ENCODE peak calls at places on chromosomes 2 and 18, in six cellular contexts. E, R, S, W, A and I are unnamed samples.

GRCh38 chr18:8998481-8999217 is 103.8 kb upstream of the NDUFV2 start:
- DNase-seq in E (no peak), R (peak; percentile 52), S (peak; percentile 57), W (peak; percentile 44), A (no peak), I (peak; percentile 50)

GRCh38 chr2:111523009-111523408 is 361.0 kb downstream of the ANAPC1 start:
- DNase-seq in E (no peak), R (no peak), S (no peak), W (no peak), A (no peak), I (peak; percentile 11)

GRCh38 chr2:172211507-172211906 is 108.8 kb upstream of the DLX2 start:
- DNase-seq in E (no peak), R (peak; percentile 71), S (peak; percentile 63), W (peak; percentile 43), A (no peak), I (peak; percentile 69)

GRCh38 chr2:97889156-97889555 is 106.6 kb downstream of the TMEM131 start:
- DNase-seq in E (no peak), R (no peak), S (no peak), W (no peak), A (no peak), I (no peak)

GRCh38 chr18:28584726-28585125 is 407.8 kb upstream of the CDH2 start:
- DNase-seq in E (no peak), R (peak; percentile 58), S (peak; percentile 92), W (peak; percentile 82), A (peak; percentile 18), I (peak; percentile 96)

GRCh38 chr2:179020156-179020750 is 29.7 kb downstream of the CCDC141 start:
- DNase-seq in E (no peak), R (peak; percentile 4), S (no peak), W (no peak), A (peak; percentile 51), I (peak; percentile 31)

GRCh38 chr2:181163139-181163538 is 182.7 kb downstream of the UBE2E3 start:
- DNase-seq in E (no peak), R (no peak), S (no peak), W (no peak), A (no peak), I (no peak)

GRCh38 chr18:55351980-55352714 is 235.8 kb downstream of the TCF4 start:
- DNase-seq in E (no peak), R (no peak), S (peak; percentile 41), W (no peak), A (no peak), I (no peak)

GRCh38 chr18:6566338-6566911 is 151.7 kb upstream of the L3MBTL4 start:
- DNase-seq in E (no peak), R (no peak), S (no peak), W (no peak), A (no peak), I (no peak)

GRCh38 chr2:181456660-181457120 is 496 bp upstream of the ITGA4 start:
- DNase-seq in E (peak; percentile 30), R (peak; percentile 66), S (peak; percentile 20), W (peak; percentile 21), A (no peak), I (peak; percentile 58)

GRCh38 chr2:202510911-202511310 is 123.9 kb upstream of the FAM117B start:
- DNase-seq in E (no peak), R (peak; percentile 54), S (peak; percentile 15), W (peak; percentile 66), A (no peak), I (peak; percentile 49)

GRCh38 chr2:195658541-195658890 is 1.5 kb downstream of the SLC39A10 start:
- DNase-seq in E (no peak), R (peak; percentile 85), S (peak; percentile 86), W (peak; percentile 70), A (no peak), I (peak; percentile 90)

GRCh38 chr2:238970553-238971081 is 122.7 kb downstream of the TWIST2 start:
- DNase-seq in E (peak; percentile 48), R (peak; percentile 84), S (peak; percentile 26), W (peak; percentile 49), A (peak; percentile 33), I (peak; percentile 67)

GRCh38 chr2:207770602-207771404 is 1.1 kb upstream of the FZD5 start:
- DNase-seq in E (peak; percentile 31), R (peak; percentile 41), S (no peak), W (peak; percentile 40), A (no peak), I (peak; percentile 26)

GRCh38 chr2:84970956-84971798 is at the start of gene KCMF1:
- DNase-seq in E (peak; percentile 74), R (peak; percentile 87), S (peak; percentile 44), W (peak; percentile 77), A (no peak), I (peak; percentile 72)

GRCh38 chr2:223469270-223470057 is 132.7 kb downstream of the SCG2 start:
- DNase-seq in E (peak; percentile 90), R (peak; percentile 89), S (peak; percentile 74), W (peak; percentile 81), A (no peak), I (peak; percentile 98)

GRCh38 chr2:168961450-168962229 is 60.5 kb downstream of the G6PC2 start:
- DNase-seq in E (no peak), R (peak; percentile 76), S (peak; percentile 54), W (peak; percentile 76), A (peak; percentile 79), I (peak; percentile 92)

GRCh38 chr2:191374939-191375338 is 129.7 kb downstream of the MYO1B start:
- DNase-seq in E (no peak), R (no peak), S (no peak), W (no peak), A (no peak), I (no peak)

GRCh38 chr2:41906325-41906700 is 141.5 kb upstream of the PKDCC start:
- DNase-seq in E (no peak), R (no peak), S (no peak), W (peak; percentile 88), A (no peak), I (peak; percentile 72)

GRCh38 chr2:127575185-127575765 is 39.8 kb downstream of the MYO7B start:
- DNase-seq in E (no peak), R (no peak), S (no peak), W (no peak), A (no peak), I (no peak)

GRCh38 chr2:1891147-1891546 is 146.8 kb upstream of the PXDN start:
- DNase-seq in E (no peak), R (no peak), S (no peak), W (no peak), A (no peak), I (no peak)

GRCh38 chr2:238505119-238505891 is 78.6 kb downstream of the ASB1 start:
- DNase-seq in E (no peak), R (no peak), S (peak; percentile 41), W (no peak), A (no peak), I (no peak)

GRCh38 chr18:12679183-12679786 is 21.4 kb upstream of the SPIRE1 start:
- DNase-seq in E (peak; percentile 65), R (peak; percentile 73), S (no peak), W (peak; percentile 76), A (no peak), I (peak; percentile 75)

GRCh38 chr2:67566958-67567635 is 170.0 kb downstream of the ETAA1 start:
- DNase-seq in E (no peak), R (peak; percentile 19), S (peak; percentile 57), W (no peak), A (no peak), I (no peak)

GRCh38 chr2:131085646-131086045 is 7.6 kb downstream of the FAM168B start:
- DNase-seq in E (no peak), R (no peak), S (peak; percentile 62), W (peak; percentile 20), A (no peak), I (no peak)

GRCh38 chr18:69943021-69943420 is 4.7 kb downstream of the CD226 start:
- DNase-seq in E (no peak), R (peak; percentile 22), S (no peak), W (no peak), A (no peak), I (peak; percentile 22)
- TF ChIP-seq CTCF in E (no peak), R (no peak), S (no peak), W (peak; percentile 14), A (peak; percentile 34), I (peak; percentile 61)

GRCh38 chr2:60516383-60516811 is 37.1 kb downstream of the BCL11A start:
- DNase-seq in E (no peak), R (peak; percentile 86), S (peak; percentile 93), W (peak; percentile 92), A (no peak), I (peak; percentile 97)
- H3K4me3 ChIP-seq in E (no peak overlapping the region), R (no peak overlapping the region), S (peak overlapping the region; percentile 32), W (peak overlapping the region; percentile 47), A (no peak overlapping the region), I (peak overlapping the region; percentile 44)

GRCh38 chr2:199602271-199602895 is 144.6 kb upstream of the SATB2 start:
- DNase-seq in E (no peak), R (no peak), S (no peak), W (no peak), A (peak; percentile 59), I (peak; percentile 7)

GRCh38 chr2:199594443-199594842 is 136.7 kb upstream of the SATB2 start:
- DNase-seq in E (no peak), R (no peak), S (no peak), W (no peak), A (no peak), I (no peak)

GRCh38 chr2:199596549-199596948 is 138.8 kb upstream of the SATB2 start:
- DNase-seq in E (no peak), R (peak; percentile 7), S (no peak), W (peak; percentile 34), A (peak; percentile 24), I (peak; percentile 27)
- TF ChIP-seq CTCF in E (no peak), R (peak; percentile 44), S (no peak), W (peak; percentile 59), A (peak; percentile 72), I (peak; percentile 51)

GRCh38 chr2:219331560-219332213 is 857 bp downstream of the RESP18 start:
- DNase-seq in E (no peak), R (peak; percentile 72), S (no peak), W (peak; percentile 10), A (no peak), I (peak; percentile 23)
- H3K4me3 ChIP-seq in E (no peak overlapping the region), R (no peak overlapping the region), S (no peak overlapping the region), W (no peak overlapping the region), A (no peak overlapping the region), I (no peak overlapping the region)

DNA sequence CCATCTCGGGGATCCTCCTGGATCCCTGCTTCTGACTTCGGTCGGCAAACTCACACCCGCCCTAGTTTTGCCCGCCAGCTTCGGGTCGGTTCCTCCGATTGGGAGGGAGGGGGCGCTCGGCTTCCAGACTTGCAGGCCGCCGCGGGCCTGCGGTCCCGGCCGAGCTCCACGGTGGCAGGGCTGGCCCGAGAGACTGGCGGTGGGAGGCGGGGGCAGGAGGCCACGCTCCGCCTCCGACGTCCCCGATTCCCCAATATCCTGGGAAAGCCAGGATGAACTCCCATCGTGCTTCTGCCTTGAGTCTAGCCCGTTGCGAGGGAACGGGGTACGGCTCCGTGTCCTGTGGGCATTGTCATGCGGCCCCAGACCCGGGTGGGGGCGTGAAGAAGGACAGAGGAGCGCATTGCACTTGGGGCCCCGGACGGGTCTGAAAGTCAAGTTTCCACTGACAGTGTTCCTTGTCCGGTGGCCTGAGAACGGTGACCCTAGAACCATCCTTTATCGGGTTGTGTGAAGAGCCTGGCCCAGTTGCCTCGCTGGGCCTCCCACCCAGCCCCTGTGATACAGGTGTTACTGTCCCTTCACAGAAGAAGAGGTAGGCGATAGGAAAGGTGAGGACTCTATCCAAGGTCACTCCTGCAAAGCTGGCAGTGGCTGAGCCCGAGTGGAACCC is 2.4 kb upstream of the INHBB start:
- DNase-seq in E (peak; percentile 82), R (peak; percentile 92), S (peak; percentile 35), W (peak; percentile 83), A (peak; percentile 59), I (peak; percentile 83)
- TF ChIP-seq CTCF in E (peak; percentile 91), R (peak; percentile 85), S (peak; percentile 35), W (peak; percentile 70), A (peak; percentile 77), I (peak; percentile 78)